ENCODE peak calls at places on chromosomes 3 and 15, in nine cellular contexts. C is COR-L47; D is osteoblast; B is neural crest cell; I is uterus; Y is DMS53; K is activated naive CD8-positive, alpha-beta T cell treated with anti-CD3 and anti-CD28 coated beads, Interleukin-2, amount 50 U/mL, for 24 hours; O is CD4-positive, CD25-positive, alpha-beta regulatory T cell; U is omental fat pad. J is an unnamed sample.

GRCh38 chr15:39951561-39951960 is 17.6 kb downstream of the EIF2AK4 start:
- DNase-seq in C (no peak), D (no peak), B (no peak), I (no peak), Y (no peak), K (no peak), O (no peak), U (no peak), J (no peak)

GRCh38 chr3:7658294-7658693 is 797.4 kb downstream of the GRM7 start:
- DNase-seq in C (no peak), D (no peak), B (no peak), I (no peak), Y (no peak), K (no peak), O (no peak), U (no peak), J (no peak)

GRCh38 chr15:70091649-70092461 is 5.9 kb downstream of the TLE3 start:
- DNase-seq in C (peak; percentile 23), D (peak; percentile 42), B (no peak), I (no peak), Y (peak; percentile 79), K (no peak), O (peak; percentile 17), U (no peak), J (no peak)

GRCh38 chr3:156029208-156029607 is 91.2 kb upstream of the KCNAB1 start:
- DNase-seq in C (no peak), D (no peak), B (no peak), I (no peak), Y (no peak), K (no peak), O (no peak), U (no peak), J (no peak)

GRCh38 chr3:4665197-4665596 is 172.0 kb downstream of the ITPR1 start:
- DNase-seq in C (no peak), D (no peak), B (no peak), I (no peak), Y (no peak), K (no peak), O (no peak), U (no peak), J (no peak)

GRCh38 chr3:129058441-129059194 is 2.0 kb upstream of the GP9 start:
- DNase-seq in C (peak; percentile 22), D (peak; percentile 71), B (no peak), I (no peak), Y (peak; percentile 86), K (no peak), O (peak; percentile 76), U (no peak), J (no peak)

GRCh38 chr15:51938286-51938685 is 33.3 kb downstream of the LEO1 start:
- DNase-seq in C (no peak), D (no peak), B (no peak), I (no peak), Y (no peak), K (no peak), O (no peak), U (no peak), J (no peak)

GRCh38 chr15:28169361-28169760 is 70.2 kb upstream of the OCA2 start:
- DNase-seq in C (no peak), D (no peak), B (no peak), I (no peak), Y (no peak), K (no peak), O (no peak), U (no peak), J (no peak)

GRCh38 chr3:120182613-120183524 is 88.6 kb upstream of the GSK3B start:
- DNase-seq in C (peak; percentile 55), D (peak; percentile 75), B (no peak), I (no peak), Y (peak; percentile 59), K (no peak), O (peak; percentile 20), U (no peak), J (no peak)

GRCh38 chr3:57120040-57120802 is 44.9 kb downstream of the IL17RD start:
- DNase-seq in C (no peak), D (no peak), B (no peak), I (peak; percentile 80), Y (no peak), K (no peak), O (no peak), U (no peak), J (no peak)

GRCh38 chr3:36868614-36869436 is 76.0 kb downstream of the TRANK1 start:
- DNase-seq in C (no peak), D (no peak), B (peak; percentile 53), I (peak; percentile 61), Y (peak; percentile 48), K (peak; percentile 55), O (peak; percentile 72), U (no peak), J (no peak)

GRCh38 chr3:101172516-101172915 is 147.9 kb downstream of the IMPG2 start:
- DNase-seq in C (no peak), D (no peak), B (no peak), I (no peak), Y (no peak), K (no peak), O (no peak), U (no peak), J (no peak)

GRCh38 chr3:51045006-51045405 is 340.1 kb upstream of the MANF start:
- DNase-seq in C (no peak), D (no peak), B (no peak), I (no peak), Y (no peak), K (no peak), O (no peak), U (no peak), J (no peak)

GRCh38 chr3:105715372-105715771 is 153.4 kb downstream of the CBLB start:
- DNase-seq in C (no peak), D (peak; percentile 80), B (no peak), I (no peak), Y (peak; percentile 4), K (no peak), O (no peak), U (no peak), J (no peak)

GRCh38 chr15:25438601-25439455 is at the start of gene UBE3A:
- DNase-seq in C (peak; percentile 87), D (peak; percentile 99), B (peak; percentile 83), I (peak; percentile 86), Y (peak; percentile 93), K (peak; percentile 92), O (peak; percentile 93), U (peak; percentile 55), J (peak; percentile 84)

GRCh38 chr15:38549222-38549621 is 15.4 kb downstream of the RASGRP1 start:
- DNase-seq in C (no peak), D (no peak), B (no peak), I (no peak), Y (no peak), K (no peak), O (no peak), U (no peak), J (no peak)

GRCh38 chr3:105368575-105369500 is 2.1 kb downstream of the ALCAM start:
- DNase-seq in C (peak; percentile 71), D (peak; percentile 62), B (peak; percentile 8), I (peak; percentile 20), Y (peak; percentile 89), K (peak; percentile 75), O (peak; percentile 88), U (peak; percentile 23), J (peak; percentile 69)

GRCh38 chr3:42179110-42179725 is 86.8 kb downstream of the CCK start:
- DNase-seq in C (no peak), D (peak; percentile 92), B (no peak), I (peak; percentile 40), Y (peak; percentile 49), K (no peak), O (no peak), U (no peak), J (no peak)

GRCh38 chr3:37963635-37964034 is 27.0 kb upstream of the VILL start:
- DNase-seq in C (no peak), D (no peak), B (no peak), I (no peak), Y (no peak), K (no peak), O (no peak), U (no peak), J (no peak)

GRCh38 chr15:69305204-69305931 is 6.7 kb downstream of the PAQR5 start:
- DNase-seq in C (no peak), D (peak; percentile 95), B (no peak), I (no peak), Y (no peak), K (no peak), O (no peak), U (no peak), J (no peak)

GRCh38 chr3:10867384-10867783 is 51.4 kb downstream of the SLC6A11 start:
- DNase-seq in C (no peak), D (no peak), B (peak; percentile 46), I (no peak), Y (no peak), K (no peak), O (no peak), U (no peak), J (no peak)

GRCh38 chr3:159829056-159829995 is 159.3 kb upstream of the IL12A start:
- DNase-seq in C (peak; percentile 92), D (no peak), B (no peak), I (no peak), Y (peak; percentile 73), K (no peak), O (no peak), U (no peak), J (peak; percentile 89)

GRCh38 chr3:113193719-113194118 is 17.6 kb upstream of the BOC start:
- DNase-seq in C (no peak), D (no peak), B (no peak), I (no peak), Y (no peak), K (no peak), O (no peak), U (no peak), J (no peak)

GRCh38 chr3:121295453-121295852 is 250.3 kb downstream of the POLQ start:
- DNase-seq in C (no peak), D (no peak), B (no peak), I (no peak), Y (no peak), K (no peak), O (no peak), U (no peak), J (no peak)

GRCh38 chr3:121737644-121738043 is 11.9 kb downstream of the GOLGB1 start:
- DNase-seq in C (no peak), D (no peak), B (no peak), I (no peak), Y (no peak), K (no peak), O (no peak), U (no peak), J (no peak)

J was measured in breast epithelium.